ENCODE peak calls at places on chromosomes 11 and 22, in six cellular contexts. E, K, Z, T, U and L are unnamed samples.

GRCh38 chr11:128630367-128631230 is 43.2 kb upstream of the ETS1 start:
- DNase-seq in E (peak; percentile 53), K (peak; percentile 81), Z (peak; percentile 82), T (peak; percentile 94), U (peak; percentile 93), L (no peak)

GRCh38 chr11:6625156-6625831 is 6.1 kb upstream of the TPP1 start:
- DNase-seq in E (no peak), K (no peak), Z (no peak), T (no peak), U (no peak), L (no peak)

GRCh38 chr22:47192106-47192650 is 429.7 kb downstream of the TBC1D22A start:
- DNase-seq in E (no peak), K (no peak), Z (no peak), T (peak; percentile 52), U (peak; percentile 62), L (no peak)

GRCh38 chr11:73387594-73388021 is 11.4 kb downstream of the RELT start:
- DNase-seq in E (no peak), K (no peak), Z (no peak), T (no peak), U (no peak), L (no peak)

GRCh38 chr22:24097961-24098391 is 83.3 kb upstream of the SUSD2 start:
- DNase-seq in E (no peak), K (no peak), Z (no peak), T (peak; percentile 48), U (no peak), L (no peak)

GRCh38 chr22:37330200-37331033 is 48.1 kb downstream of the CYTH4 start:
- DNase-seq in E (peak; percentile 72), K (peak; percentile 36), Z (peak; percentile 61), T (no peak), U (no peak), L (no peak)

GRCh38 chr22:35435201-35435712 is 35.3 kb downstream of the MCM5 start:
- DNase-seq in E (no peak), K (no peak), Z (no peak), T (no peak), U (no peak), L (no peak)

GRCh38 chr11:58928082-58928574 is 11.2 kb upstream of the GLYATL1 start:
- DNase-seq in E (no peak), K (no peak), Z (no peak), T (no peak), U (no peak), L (no peak)

GRCh38 chr11:122646549-122647340 is 8.8 kb upstream of the UBASH3B start:
- DNase-seq in E (no peak), K (no peak), Z (no peak), T (no peak), U (no peak), L (no peak)

GRCh38 chr11:62445314-62445740 is 26.5 kb downstream of the SCGB1A1 start:
- DNase-seq in E (no peak), K (no peak), Z (no peak), T (peak; percentile 91), U (peak; percentile 40), L (no peak)

GRCh38 chr11:95101935-95102334 is 12.3 kb downstream of the ENDOD1 start:
- DNase-seq in E (no peak), K (no peak), Z (no peak), T (no peak), U (no peak), L (no peak)

GRCh38 chr22:43356881-43357280 is 13.7 kb upstream of the SCUBE1 start:
- DNase-seq in E (no peak), K (no peak), Z (no peak), T (no peak), U (no peak), L (no peak)

GRCh38 chr11:64260147-64260708 is 8.9 kb downstream of the PLCB3 start:
- DNase-seq in E (no peak), K (no peak), Z (no peak), T (no peak), U (no peak), L (no peak)

GRCh38 chr11:11143849-11144248 is 209.2 kb downstream of the CSNK2A3 start:
- DNase-seq in E (no peak), K (no peak), Z (no peak), T (no peak), U (no peak), L (no peak)

GRCh38 chr11:11148598-11148997 is 204.5 kb downstream of the CSNK2A3 start:
- DNase-seq in E (no peak), K (no peak), Z (no peak), T (no peak), U (no peak), L (no peak)

GRCh38 chr11:11146830-11147229 is 206.2 kb downstream of the CSNK2A3 start:
- DNase-seq in E (no peak), K (no peak), Z (no peak), T (no peak), U (no peak), L (no peak)

GRCh38 chr11:11149671-11150459 is 203.2 kb downstream of the CSNK2A3 start:
- DNase-seq in E (no peak), K (no peak), Z (no peak), T (no peak), U (no peak), L (no peak)

GRCh38 chr11:11148104-11148509 is 204.9 kb downstream of the CSNK2A3 start:
- DNase-seq in E (peak; percentile 79), K (peak; percentile 27), Z (peak; percentile 23), T (peak; percentile 93), U (peak; percentile 43), L (no peak)
- TF ChIP-seq CTCF in E (peak; percentile 46), K (no peak), Z (no peak), T (peak; percentile 47), U (no peak), L (no peak)

DNA sequence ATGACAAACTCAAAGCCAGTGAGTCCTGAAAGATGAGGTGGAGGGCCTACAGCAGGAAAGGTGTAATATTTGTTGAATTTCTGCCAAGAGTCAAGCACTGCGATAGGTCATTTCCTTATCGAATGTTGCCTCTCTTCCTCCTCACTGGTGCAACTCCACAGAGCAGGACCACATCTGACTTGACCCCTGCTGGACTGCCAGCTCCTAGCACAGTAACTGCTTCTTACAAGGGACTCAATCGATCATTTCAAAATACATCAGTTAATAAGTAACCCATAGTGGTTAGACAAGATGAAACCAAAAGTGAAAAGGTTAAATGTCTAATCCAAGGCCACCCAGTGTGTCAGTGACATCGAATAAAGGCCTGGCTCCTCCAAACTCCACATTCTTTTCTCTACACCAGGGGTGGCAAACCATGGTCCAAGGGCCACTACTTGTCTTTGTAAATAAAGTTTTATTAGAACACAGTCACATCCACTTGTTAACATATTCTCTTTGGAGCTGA is 98.5 kb upstream of the CSNK2A3 start:
- DNase-seq in E (no peak), K (peak; percentile 13), Z (no peak), T (no peak), U (no peak), L (no peak)
- TF ChIP-seq CTCF in E (no peak), K (no peak), Z (no peak), T (no peak), U (no peak), L (no peak)

GRCh38 chr22:28741758-28742561 is at the start of the genes CHEK2 and HSCB:
- DNase-seq in E (peak; percentile 92), K (peak; percentile 96), Z (peak; percentile 99), T (peak; percentile 99), U (peak; percentile 96), L (peak; percentile 40)
- TF ChIP-seq CTCF in E (no peak), K (peak; percentile 24), Z (no peak), T (no peak), U (no peak), L (peak; percentile 21)

DNA sequence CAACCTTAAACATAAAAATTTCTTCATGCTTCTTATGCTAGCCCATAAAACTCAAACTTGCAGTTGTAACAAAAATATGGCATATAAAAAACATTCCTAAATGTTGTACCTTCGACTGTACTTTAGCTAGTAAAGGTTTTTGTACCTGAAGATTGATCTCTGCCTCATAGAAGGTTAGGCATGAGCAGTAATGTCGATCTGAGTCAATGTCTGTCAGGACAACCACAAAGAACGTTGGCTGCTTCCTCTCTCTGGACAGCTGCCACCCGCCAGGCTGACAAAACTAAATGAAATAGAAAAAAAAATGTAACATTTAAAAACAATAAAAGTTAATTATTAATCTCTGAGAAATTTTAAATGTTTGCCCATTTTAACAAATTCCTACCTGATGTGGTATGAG is 251.3 kb downstream of the SBF2 start:
- DNase-seq in E (no peak), K (no peak), Z (no peak), T (no peak), U (no peak), L (no peak)
- TF ChIP-seq CTCF in E (no peak), K (no peak), Z (no peak), T (no peak), U (no peak), L (no peak)

GRCh38 chr11:34356130-34356529 is 1.7 kb downstream of the ABTB2 start:
- DNase-seq in E (no peak), K (no peak), Z (no peak), T (no peak), U (no peak), L (no peak)
- TF ChIP-seq CTCF in E (no peak), K (no peak), Z (no peak), T (no peak), U (no peak), L (peak; percentile 24)

DNA sequence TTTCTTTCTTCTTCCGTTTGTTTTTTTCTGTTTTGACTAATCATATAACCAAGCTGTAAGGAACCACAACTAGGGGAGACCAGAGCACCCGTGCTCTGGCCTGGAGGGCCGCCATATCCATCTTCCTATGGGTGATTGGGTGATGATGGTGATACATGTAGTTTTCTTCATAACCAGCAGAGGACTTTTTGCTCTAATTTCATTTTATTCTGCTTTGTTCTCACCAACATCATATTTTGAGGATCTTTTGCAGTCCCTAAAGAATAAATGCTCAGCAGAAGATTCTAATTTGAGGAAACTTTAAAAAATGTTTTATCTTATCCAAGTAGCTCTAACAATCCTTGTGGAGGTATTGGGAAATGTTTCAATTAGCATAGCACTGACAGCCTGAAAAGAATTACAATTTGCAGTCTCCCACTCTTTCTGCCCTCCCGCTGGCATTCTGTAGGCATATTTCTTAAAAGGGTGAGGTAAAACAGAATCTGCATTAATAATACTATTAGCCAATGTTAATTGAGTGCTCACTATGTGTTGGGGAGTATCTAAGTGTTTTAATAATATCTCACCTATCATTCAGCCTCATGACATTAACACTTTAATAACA is 544.0 kb downstream of the NTM start:
- DNase-seq in E (no peak), K (no peak), Z (no peak), T (no peak), U (no peak), L (no peak)
- TF ChIP-seq CTCF in E (peak; percentile 51), K (no peak), Z (no peak), T (no peak), U (no peak), L (no peak)

DNA sequence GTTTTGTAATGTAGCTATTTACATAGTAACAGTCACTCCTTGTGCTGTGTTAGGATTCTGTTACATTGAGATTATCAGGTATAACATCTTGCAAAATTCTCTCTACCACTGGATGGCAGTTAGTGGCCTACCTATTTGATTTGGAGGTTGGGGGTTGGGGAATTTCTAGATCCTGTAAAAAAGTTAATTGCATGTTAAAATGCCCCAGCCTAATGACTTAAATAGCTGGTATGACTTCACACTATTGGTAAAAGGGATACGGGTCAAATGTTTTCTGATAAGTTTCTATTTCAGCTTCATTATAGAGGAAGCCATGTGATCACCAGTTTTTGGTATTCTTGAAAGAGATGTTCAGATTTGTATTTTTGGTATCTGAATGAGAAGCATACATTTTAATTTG is 2.8 kb downstream of the GRK3 start:
- DNase-seq in E (no peak), K (no peak), Z (no peak), T (no peak), U (no peak), L (no peak)
- TF ChIP-seq CTCF in E (no peak), K (no peak), Z (no peak), T (no peak), U (no peak), L (peak; percentile 9)